ENCODE peak calls at places on chromosome 17, in nine cellular contexts. S is ELF-1; L is EH; V is activated T-helper 2 cell treated with anti-CD3 and anti-CD28 coated beads, Interferon-gamma antibody, Interleukin-2, Interleukin-4, amounts not matched to agents 10 μg/mL and 5 μg/mL and 100 μg/mL, durations not matched to agents 14 hours and 24 hours and 36 hours; H is naive thymus-derived CD4-positive, alpha-beta T cell; I is H9; Z is NCI-H1048; A is psoas muscle; T is germinal center. J is an unnamed sample.

GRCh38 chr17:37608369-37609169 is 649 bp downstream of the SYNRG start:
- DNase-seq in A (no peak), S (peak), I (peak), V (no peak), T (peak), L (peak), H (peak), Z (no peak), J (peak)

GRCh38 chr17:47716381-47716780 is 16.7 kb upstream of the TBX21 start:
- DNase-seq in Z (no peak), H (no peak), V (no peak), S (no peak), T (no peak), I (no peak), L (no peak), A (no peak), J (no peak)

GRCh38 chr17:74785981-74786360 is 9.8 kb upstream of the NAT9 start:
- DNase-seq in H (no peak), I (no peak), V (no peak), T (no peak), S (no peak), A (no peak), Z (no peak), L (no peak), J (no peak)

GRCh38 chr17:74690409-74690825 is 22.3 kb downstream of the CD300LF start:
- DNase-seq in S (no peak), L (no peak), I (no peak), Z (no peak), H (no peak), A (no peak), T (no peak), V (no peak), J (no peak)

GRCh38 chr17:40111221-40112128 is 10.3 kb upstream of the MSL1 start:
- DNase-seq in V (peak), Z (peak), S (peak), I (peak), L (peak), H (peak), T (peak), A (peak), J (peak)

GRCh38 chr17:67994827-67995567 is 1.3 kb downstream of the C17orf58 start:
- DNase-seq in S (no peak), T (no peak), I (peak), Z (no peak), V (no peak), A (no peak), H (no peak), L (peak), J (no peak)

GRCh38 chr17:10022416-10022815 is 117.3 kb upstream of the RCVRN start:
- DNase-seq in L (no peak), Z (no peak), S (no peak), A (no peak), T (no peak), I (no peak), V (no peak), H (no peak), J (no peak)

GRCh38 chr17:65783845-65784334 is 222.4 kb upstream of the AXIN2 start:
- DNase-seq in V (no peak), H (no peak), A (no peak), Z (no peak), S (no peak), L (peak), I (no peak), T (no peak), J (no peak)

GRCh38 chr17:80195671-80196529 is 24.2 kb downstream of the SGSH start:
- DNase-seq in I (peak), A (no peak), H (peak), Z (no peak), L (peak), T (no peak), V (peak), S (peak), J (peak)

GRCh38 chr17:20852541-20853370 is 190.1 kb downstream of the USP22 start:
- DNase-seq in T (no peak), H (no peak), S (peak), V (no peak), A (no peak), L (peak), I (peak), Z (no peak), J (peak)

GRCh38 chr17:21171309-21171922 is 42.5 kb downstream of the TMEM11 start:
- DNase-seq in H (no peak), V (no peak), L (no peak), A (no peak), T (peak), S (no peak), Z (no peak), I (no peak), J (no peak)

GRCh38 chr17:54876656-54877195 is 23.9 kb upstream of the TOM1L1 start:
- DNase-seq in A (no peak), I (peak), Z (no peak), V (no peak), S (peak), T (no peak), H (no peak), L (no peak), J (peak)